ENCODE peak calls at places on chromosomes 2 and 18, in seven cellular contexts. One of them, this sample, is unnamed.

GRCh38 chr2:12890071-12890470 is 173.3 kb downstream of the TRIB2 start:
- DNase-seq in neural crest cell: no peak
- DNase-seq in CD4-positive, alpha-beta T cell: no peak
- DNase-seq in upper lobe of right lung: no peak
- DNase-seq in putamen: no peak
- DNase-seq in gastrocnemius medialis: no peak
- DNase-seq in GM13976: no peak
- DNase-seq in this sample: no peak

GRCh38 chr2:184598313-184599053 is at the start of gene ZNF804A:
- DNase-seq in neural crest cell: peak
- DNase-seq in CD4-positive, alpha-beta T cell: no peak
- DNase-seq in upper lobe of right lung: peak
- DNase-seq in putamen: peak
- DNase-seq in gastrocnemius medialis: no peak
- DNase-seq in GM13976: peak
- DNase-seq in this sample: no peak

GRCh38 chr2:16478817-16479216 is 186.8 kb downstream of the CYRIA start:
- DNase-seq in neural crest cell: no peak
- DNase-seq in CD4-positive, alpha-beta T cell: no peak
- DNase-seq in upper lobe of right lung: no peak
- DNase-seq in putamen: no peak
- DNase-seq in gastrocnemius medialis: no peak
- DNase-seq in GM13976: no peak
- DNase-seq in this sample: peak

GRCh38 chr2:48510329-48510728 is 19.6 kb upstream of the STON1 start:
- DNase-seq in neural crest cell: no peak
- DNase-seq in CD4-positive, alpha-beta T cell: no peak
- DNase-seq in upper lobe of right lung: no peak
- DNase-seq in putamen: no peak
- DNase-seq in gastrocnemius medialis: no peak
- DNase-seq in GM13976: no peak
- DNase-seq in this sample: peak

GRCh38 chr2:29582062-29582461 is 339.3 kb downstream of the ALK start:
- DNase-seq in neural crest cell: no peak
- DNase-seq in CD4-positive, alpha-beta T cell: no peak
- DNase-seq in upper lobe of right lung: no peak
- DNase-seq in putamen: no peak
- DNase-seq in gastrocnemius medialis: no peak
- DNase-seq in GM13976: no peak
- DNase-seq in this sample: no peak

GRCh38 chr2:165794520-165794882 is 454 bp upstream of the GALNT3 start:
- DNase-seq in neural crest cell: no peak
- DNase-seq in CD4-positive, alpha-beta T cell: peak
- DNase-seq in upper lobe of right lung: peak
- DNase-seq in putamen: no peak
- DNase-seq in gastrocnemius medialis: no peak
- DNase-seq in GM13976: peak
- DNase-seq in this sample: peak

GRCh38 chr18:29651121-29651675 is 1391.3 kb downstream of the DSC3 start:
- DNase-seq in neural crest cell: no peak
- DNase-seq in CD4-positive, alpha-beta T cell: no peak
- DNase-seq in upper lobe of right lung: no peak
- DNase-seq in putamen: no peak
- DNase-seq in gastrocnemius medialis: no peak
- DNase-seq in GM13976: no peak
- DNase-seq in this sample: peak

GRCh38 chr2:64017811-64018714 is 1.2 kb downstream of the VPS54 start:
- DNase-seq in neural crest cell: no peak
- DNase-seq in CD4-positive, alpha-beta T cell: no peak
- DNase-seq in upper lobe of right lung: no peak
- DNase-seq in putamen: peak
- DNase-seq in gastrocnemius medialis: no peak
- DNase-seq in GM13976: no peak
- DNase-seq in this sample: no peak

GRCh38 chr2:168596881-168597280 is 140.8 kb downstream of the CERS6 start:
- DNase-seq in neural crest cell: no peak
- DNase-seq in CD4-positive, alpha-beta T cell: no peak
- DNase-seq in upper lobe of right lung: no peak
- DNase-seq in putamen: no peak
- DNase-seq in gastrocnemius medialis: no peak
- DNase-seq in GM13976: no peak
- DNase-seq in this sample: no peak

GRCh38 chr2:30949435-30949834 is 142.2 kb upstream of the CAPN13 start:
- DNase-seq in neural crest cell: no peak
- DNase-seq in CD4-positive, alpha-beta T cell: no peak
- DNase-seq in upper lobe of right lung: no peak
- DNase-seq in putamen: no peak
- DNase-seq in gastrocnemius medialis: no peak
- DNase-seq in GM13976: no peak
- DNase-seq in this sample: no peak

GRCh38 chr2:100959225-100959880 is 42.7 kb upstream of the RPL31 start:
- DNase-seq in neural crest cell: no peak
- DNase-seq in CD4-positive, alpha-beta T cell: no peak
- DNase-seq in upper lobe of right lung: no peak
- DNase-seq in putamen: no peak
- DNase-seq in gastrocnemius medialis: no peak
- DNase-seq in GM13976: no peak
- DNase-seq in this sample: no peak

GRCh38 chr2:64311948-64312621 is 141.9 kb upstream of the LGALSL start:
- DNase-seq in neural crest cell: peak
- DNase-seq in CD4-positive, alpha-beta T cell: no peak
- DNase-seq in upper lobe of right lung: peak
- DNase-seq in putamen: peak
- DNase-seq in gastrocnemius medialis: peak
- DNase-seq in GM13976: no peak
- DNase-seq in this sample: peak

GRCh38 chr18:9029131-9029530 is 73.4 kb upstream of the NDUFV2 start:
- DNase-seq in neural crest cell: no peak
- DNase-seq in CD4-positive, alpha-beta T cell: no peak
- DNase-seq in upper lobe of right lung: no peak
- DNase-seq in putamen: no peak
- DNase-seq in gastrocnemius medialis: no peak
- DNase-seq in GM13976: no peak
- DNase-seq in this sample: no peak

GRCh38 chr2:172647439-172647838 is 88.2 kb upstream of the RAPGEF4 start:
- DNase-seq in neural crest cell: no peak
- DNase-seq in CD4-positive, alpha-beta T cell: no peak
- DNase-seq in upper lobe of right lung: no peak
- DNase-seq in putamen: no peak
- DNase-seq in gastrocnemius medialis: no peak
- DNase-seq in GM13976: no peak
- DNase-seq in this sample: no peak

GRCh38 chr2:228763600-228763999 is 507.5 kb downstream of the PID1 start:
- DNase-seq in neural crest cell: no peak
- DNase-seq in CD4-positive, alpha-beta T cell: no peak
- DNase-seq in upper lobe of right lung: no peak
- DNase-seq in putamen: no peak
- DNase-seq in gastrocnemius medialis: no peak
- DNase-seq in GM13976: no peak
- DNase-seq in this sample: no peak

GRCh38 chr2:60260646-60261296 is 292.7 kb downstream of the BCL11A start:
- DNase-seq in neural crest cell: no peak
- DNase-seq in CD4-positive, alpha-beta T cell: no peak
- DNase-seq in upper lobe of right lung: peak
- DNase-seq in putamen: no peak
- DNase-seq in gastrocnemius medialis: no peak
- DNase-seq in GM13976: no peak
- DNase-seq in this sample: peak

GRCh38 chr2:172597191-172597842 is 41.4 kb downstream of the PDK1 start:
- DNase-seq in neural crest cell: no peak
- DNase-seq in CD4-positive, alpha-beta T cell: no peak
- DNase-seq in upper lobe of right lung: no peak
- DNase-seq in putamen: no peak
- DNase-seq in gastrocnemius medialis: no peak
- DNase-seq in GM13976: no peak
- DNase-seq in this sample: no peak